ENCODE peak calls at places on chromosome 12, in six cellular contexts. I is AG04450, U is cardiac fibroblast, M is fibroblast of lung, Q is lower lobe of right lung, C is body of pancreas. O is an unnamed sample.

GRCh38 chr12:131734336-131735152 is 23.7 kb downstream of the SFSWAP start:
- DNase-seq in I (no peak), U (no peak), M (no peak), Q (no peak), C (no peak), O (no peak)

GRCh38 chr12:100317371-100317770 is 39.5 kb upstream of the SLC17A8 start:
- DNase-seq in I (no peak), U (no peak), M (no peak), Q (no peak), C (no peak), O (no peak)

GRCh38 chr12:48183091-48183875 is at the start of gene CCDC184:
- DNase-seq in I (no peak), U (peak; percentile 83), M (peak; percentile 80), Q (peak; percentile 64), C (peak; percentile 60), O (peak; percentile 71)

GRCh38 chr12:57610553-57611115 is 601 bp upstream of the ARHGEF25 start:
- DNase-seq in I (no peak), U (no peak), M (peak; percentile 31), Q (no peak), C (peak; percentile 27), O (no peak)

GRCh38 chr12:905273-906076 is 44.0 kb downstream of the RAD52 start:
- DNase-seq in I (no peak), U (no peak), M (no peak), Q (no peak), C (no peak), O (no peak)

GRCh38 chr12:57095440-57095839 is 6.5 kb downstream of the NAB2 start:
- DNase-seq in I (no peak), U (no peak), M (no peak), Q (no peak), C (no peak), O (no peak)

GRCh38 chr12:10031318-10031717 is 836 bp downstream of the CLEC9A start:
- DNase-seq in I (no peak), U (no peak), M (no peak), Q (no peak), C (no peak), O (peak; percentile 5)

GRCh38 chr12:15846887-15847286 is 35.3 kb upstream of the STRAP start:
- DNase-seq in I (no peak), U (peak; percentile 52), M (peak; percentile 84), Q (no peak), C (no peak), O (peak; percentile 89)

GRCh38 chr12:125004621-125005020 is 11.2 kb downstream of the BRI3BP start:
- DNase-seq in I (no peak), U (no peak), M (no peak), Q (no peak), C (no peak), O (no peak)

GRCh38 chr12:51339750-51340149 is 6.7 kb downstream of the CELA1 start:
- DNase-seq in I (no peak), U (no peak), M (no peak), Q (no peak), C (no peak), O (no peak)

GRCh38 chr12:43653289-43653915 is 101.4 kb upstream of the ADAMTS20 start:
- DNase-seq in I (no peak), U (no peak), M (no peak), Q (no peak), C (no peak), O (no peak)

GRCh38 chr12:15131462-15131861 is 89.8 kb downstream of the RERG start:
- DNase-seq in I (no peak), U (peak; percentile 77), M (peak; percentile 71), Q (no peak), C (no peak), O (peak; percentile 95)

GRCh38 chr12:59084758-59085383 is 164.6 kb upstream of the LRIG3 start:
- DNase-seq in I (peak; percentile 36), U (peak; percentile 22), M (peak; percentile 73), Q (no peak), C (no peak), O (peak; percentile 92)
- TF ChIP-seq CTCF in I (peak; percentile 31), U (no peak), M (peak; percentile 25), Q (no peak), C (no peak), O (no peak)

DNA sequence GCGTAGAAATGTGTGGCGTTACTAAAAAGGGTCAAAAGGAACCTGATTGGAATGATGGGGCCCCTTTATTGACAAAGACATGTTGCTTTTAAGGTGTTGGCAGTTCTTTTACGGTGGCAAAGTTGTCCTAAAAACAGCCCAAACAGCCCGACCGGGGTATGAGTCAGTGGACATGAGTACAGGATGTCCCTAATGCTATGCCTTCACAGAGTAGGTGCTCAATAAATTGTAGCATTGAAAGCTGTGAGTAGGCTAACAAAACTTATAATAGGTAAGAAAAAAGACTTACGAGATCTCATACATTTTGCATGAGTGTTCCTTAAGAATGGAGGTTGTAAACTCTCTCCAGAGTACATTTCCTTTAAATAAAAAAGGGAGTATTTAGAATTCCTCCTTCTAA is 2.6 kb downstream of the ELK3 start:
- DNase-seq in I (no peak), U (peak; percentile 78), M (peak; percentile 57), Q (no peak), C (no peak), O (peak; percentile 90)
- H3K4me3 ChIP-seq in I (peak overlapping the region; percentile 97), U (peak overlapping the region; percentile 95), M (peak overlapping the region; percentile 75), Q (peak overlapping the region; percentile 87), C (no peak overlapping the region), O (peak overlapping the region; percentile 65)

GRCh38 chr12:2495452-2496112 is 299.2 kb upstream of the FKBP4 start:
- DNase-seq in I (no peak), U (no peak), M (no peak), Q (no peak), C (no peak), O (no peak)
- TF ChIP-seq CTCF in I (no peak), U (no peak), M (no peak), Q (no peak), C (no peak), O (no peak)

GRCh38 chr12:89731614-89732013 is 23.0 kb upstream of the ATP2B1 start:
- DNase-seq in I (no peak), U (peak; percentile 90), M (peak; percentile 89), Q (no peak), C (no peak), O (peak; percentile 92)
- H3K4me3 ChIP-seq in I (no peak overlapping the region), U (no peak overlapping the region), M (no peak overlapping the region), Q (no peak overlapping the region), C (no peak overlapping the region), O (no peak overlapping the region)